ENCODE peak calls at places on chromosomes 4 and X, in four cellular contexts. One of them, this sample, is unnamed.

GRCh38 chr4:137998666-137999429 is 243.3 kb downstream of the SLC7A11 start:
- DNase-seq in A549: no peak
- DNase-seq in spleen: no peak
- DNase-seq in left ventricle myocardium inferior: no peak
- DNase-seq in this sample: no peak

GRCh38 chr4:68404153-68404552 is 43.1 kb upstream of the TMPRSS11E start:
- DNase-seq in left ventricle myocardium inferior: no peak
- DNase-seq in A549: no peak
- DNase-seq in spleen: no peak
- DNase-seq in this sample: no peak

GRCh38 chr4:145731026-145731425 is 51.1 kb downstream of the C4orf51 start:
- DNase-seq in left ventricle myocardium inferior: no peak
- DNase-seq in A549: peak; percentile 85
- DNase-seq in spleen: no peak
- DNase-seq in this sample: no peak

GRCh38 chr4:74523076-74523475 is 78.1 kb downstream of the AREG start:
- DNase-seq in A549: no peak
- DNase-seq in spleen: no peak
- DNase-seq in left ventricle myocardium inferior: no peak
- DNase-seq in this sample: no peak

GRCh38 chrX:81202989-81203388 is 1.1 kb downstream of the SH3BGRL start:
- DNase-seq in left ventricle myocardium inferior: no peak
- DNase-seq in A549: no peak
- DNase-seq in spleen: no peak
- DNase-seq in this sample: no peak

GRCh38 chr4:89298788-89299152 is 8.8 kb downstream of the GPRIN3 start:
- DNase-seq in spleen: no peak
- DNase-seq in left ventricle myocardium inferior: no peak
- DNase-seq in A549: no peak
- DNase-seq in this sample: no peak

GRCh38 chr4:147328756-147329446 is 152.0 kb upstream of the EDNRA start:
- DNase-seq in spleen: no peak
- DNase-seq in left ventricle myocardium inferior: no peak
- DNase-seq in A549: no peak
- DNase-seq in this sample: no peak

GRCh38 chrX:146346102-146346501 is 463.5 kb upstream of the CXorf51B start:
- DNase-seq in A549: no peak
- DNase-seq in spleen: no peak
- DNase-seq in left ventricle myocardium inferior: no peak
- DNase-seq in this sample: no peak

GRCh38 chrX:74492720-74493201 is 71.5 kb downstream of the SLC16A2 start:
- DNase-seq in left ventricle myocardium inferior: no peak
- DNase-seq in spleen: no peak
- DNase-seq in A549: peak; percentile 1
- DNase-seq in this sample: no peak

GRCh38 chr4:20192754-20193521 is 58.8 kb upstream of the SLIT2 start:
- DNase-seq in left ventricle myocardium inferior: no peak
- DNase-seq in A549: no peak
- DNase-seq in spleen: no peak
- DNase-seq in this sample: no peak

GRCh38 chr4:71538528-71538927 is 199.7 kb downstream of the SLC4A4 start:
- DNase-seq in A549: no peak
- DNase-seq in left ventricle myocardium inferior: no peak
- DNase-seq in spleen: no peak
- DNase-seq in this sample: no peak

GRCh38 chrX:22975786-22976185 is 24.0 kb upstream of the DDX53 start:
- DNase-seq in spleen: no peak
- DNase-seq in A549: no peak
- DNase-seq in left ventricle myocardium inferior: no peak
- DNase-seq in this sample: no peak

GRCh38 chr4:133969202-133969873 is 232.3 kb downstream of the PABPC4L start:
- DNase-seq in spleen: no peak
- DNase-seq in A549: peak; percentile 1
- DNase-seq in left ventricle myocardium inferior: no peak
- DNase-seq in this sample: no peak

GRCh38 chr4:13545394-13545808 is 1.1 kb upstream of the NKX3-2 start:
- DNase-seq in left ventricle myocardium inferior: no peak
- DNase-seq in spleen: no peak
- DNase-seq in A549: no peak
- DNase-seq in this sample: no peak
- H3K4me3 ChIP-seq in left ventricle myocardium inferior: peak overlapping the region; percentile 72
- H3K4me3 ChIP-seq in spleen: peak overlapping the region; percentile 57
- H3K4me3 ChIP-seq in A549: peak overlapping the region; percentile 74
- H3K4me3 ChIP-seq in this sample: peak overlapping the region; percentile 59

GRCh38 chrX:2336181-2336580 is 164.6 kb downstream of the DHRSX start:
- DNase-seq in spleen: no peak
- DNase-seq in A549: no peak
- DNase-seq in left ventricle myocardium inferior: no peak
- DNase-seq in this sample: no peak
- H3K9me3 ChIP-seq in spleen: peaks cover 23% of the 10 kb centered on the region
- H3K9me3 ChIP-seq in A549: peaks cover 15% of the 10 kb centered on the region
- H3K9me3 ChIP-seq in left ventricle myocardium inferior: peaks cover 14% of the 10 kb centered on the region
- H3K9me3 ChIP-seq in this sample: no peaks in the 10 kb centered on the region

GRCh38 chrX:19735244-19735643 is 152.2 kb downstream of the SH3KBP1 start:
- DNase-seq in spleen: no peak
- DNase-seq in left ventricle myocardium inferior: no peak
- DNase-seq in A549: no peak
- DNase-seq in this sample: no peak
- H3K4me3 ChIP-seq in spleen: no peak overlapping the region
- H3K4me3 ChIP-seq in left ventricle myocardium inferior: no peak overlapping the region
- H3K4me3 ChIP-seq in A549: no peak overlapping the region
- H3K4me3 ChIP-seq in this sample: no peak overlapping the region

GRCh38 chrX:55487143-55487542 is 2.5 kb downstream of the USP51 start:
- DNase-seq in A549: no peak
- DNase-seq in left ventricle myocardium inferior: no peak
- DNase-seq in spleen: no peak
- DNase-seq in this sample: no peak

GRCh38 chrX:55484948-55485347 is 4.7 kb downstream of the USP51 start:
- DNase-seq in A549: no peak
- DNase-seq in spleen: no peak
- DNase-seq in left ventricle myocardium inferior: no peak
- DNase-seq in this sample: no peak

GRCh38 chrX:55488559-55489314 is 911 bp downstream of the USP51 start:
- DNase-seq in A549: peak; percentile 59
- DNase-seq in left ventricle myocardium inferior: peak; percentile 66
- DNase-seq in spleen: peak; percentile 89
- DNase-seq in this sample: no peak

GRCh38 chrX:55488268-55488558 is 1.4 kb downstream of the USP51 start:
- DNase-seq in A549: no peak
- DNase-seq in spleen: no peak
- DNase-seq in left ventricle myocardium inferior: no peak
- DNase-seq in this sample: no peak

GRCh38 chrX:55486736-55487135 is 2.9 kb downstream of the USP51 start:
- DNase-seq in left ventricle myocardium inferior: no peak
- DNase-seq in spleen: no peak
- DNase-seq in A549: peak; percentile 4
- DNase-seq in this sample: no peak
- H3K9me3 ChIP-seq in left ventricle myocardium inferior: no peaks in the 10 kb centered on the region
- H3K9me3 ChIP-seq in spleen: no peaks in the 10 kb centered on the region
- H3K9me3 ChIP-seq in A549: no peaks in the 10 kb centered on the region
- H3K9me3 ChIP-seq in this sample: no peaks in the 10 kb centered on the region

GRCh38 chr4:10457255-10457801 is at the start of gene ZNF518B:
- DNase-seq in left ventricle myocardium inferior: peak; percentile 60
- DNase-seq in A549: peak; percentile 65
- DNase-seq in spleen: peak; percentile 95
- DNase-seq in this sample: no peak
- H3K4me3 ChIP-seq in left ventricle myocardium inferior: peak within 1 kb of the TSS; percentile 70
- H3K4me3 ChIP-seq in A549: peak within 1 kb of the TSS; percentile 92
- H3K4me3 ChIP-seq in spleen: peak within 1 kb of the TSS; percentile 63
- H3K4me3 ChIP-seq in this sample: peak within 1 kb of the TSS; percentile 76

DNA sequence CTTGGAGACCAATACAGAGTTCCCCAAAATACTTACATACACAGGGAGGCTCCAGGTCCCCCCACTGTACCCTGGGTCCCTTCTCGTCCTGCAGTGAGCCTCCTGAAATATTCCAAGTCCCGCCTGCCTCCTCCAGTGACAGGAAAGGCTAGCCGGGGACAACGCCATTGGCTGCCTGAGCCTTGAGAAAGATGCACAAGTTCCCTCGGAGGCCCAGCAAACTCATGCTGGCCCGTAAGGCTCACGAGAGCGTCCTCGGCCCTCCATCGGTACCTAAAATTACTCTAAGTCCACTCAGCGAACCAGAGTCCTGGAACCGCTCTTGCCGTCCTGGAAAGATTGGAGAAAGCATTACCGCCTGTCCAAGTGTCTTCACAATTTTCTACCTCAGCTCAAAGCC is 228.6 kb downstream of the ADAM29 start:
- DNase-seq in spleen: no peak
- DNase-seq in left ventricle myocardium inferior: no peak
- DNase-seq in A549: no peak
- DNase-seq in this sample: no peak
- H3K9me3 ChIP-seq in spleen: peaks cover 15% of the 10 kb centered on the region
- H3K9me3 ChIP-seq in left ventricle myocardium inferior: peaks cover 22% of the 10 kb centered on the region
- H3K9me3 ChIP-seq in A549: no peaks in the 10 kb centered on the region
- H3K9me3 ChIP-seq in this sample: no peaks in the 10 kb centered on the region

GRCh38 chr4:41935652-41936021 is 408 bp downstream of the TMEM33 start:
- DNase-seq in A549: peak; percentile 16
- DNase-seq in spleen: no peak
- DNase-seq in left ventricle myocardium inferior: no peak
- DNase-seq in this sample: no peak

GRCh38 chr4:41934813-41935651 is at the start of gene TMEM33:
- DNase-seq in A549: peak; percentile 89
- DNase-seq in left ventricle myocardium inferior: peak; percentile 86
- DNase-seq in spleen: peak; percentile 93
- DNase-seq in this sample: peak; percentile 57

GRCh38 chr4:41932988-41933387 is 2.2 kb upstream of the TMEM33 start:
- DNase-seq in left ventricle myocardium inferior: no peak
- DNase-seq in A549: no peak
- DNase-seq in spleen: no peak
- DNase-seq in this sample: no peak

GRCh38 chr4:41930139-41930831 is 4.9 kb upstream of the TMEM33 start:
- DNase-seq in spleen: no peak
- DNase-seq in left ventricle myocardium inferior: no peak
- DNase-seq in A549: no peak
- DNase-seq in this sample: no peak

GRCh38 chr4:41933997-41934812 is 1.0 kb upstream of the TMEM33 start:
- DNase-seq in A549: peak; percentile 86
- DNase-seq in spleen: no peak
- DNase-seq in left ventricle myocardium inferior: no peak
- DNase-seq in this sample: no peak
- H3K4me3 ChIP-seq in A549: peak overlapping the region; percentile 99
- H3K4me3 ChIP-seq in spleen: peak overlapping the region; percentile 98
- H3K4me3 ChIP-seq in left ventricle myocardium inferior: peak overlapping the region; percentile 99
- H3K4me3 ChIP-seq in this sample: peak overlapping the region; percentile 88

GRCh38 chrX:156002517-156002916 is 5.0 kb downstream of the IL9R start:
- DNase-seq in spleen: no peak
- DNase-seq in left ventricle myocardium inferior: no peak
- DNase-seq in A549: no peak
- DNase-seq in this sample: no peak
- H3K9me3 ChIP-seq in spleen: no peaks in the 10 kb centered on the region
- H3K9me3 ChIP-seq in left ventricle myocardium inferior: no peaks in the 10 kb centered on the region
- H3K9me3 ChIP-seq in A549: no peaks in the 10 kb centered on the region
- H3K9me3 ChIP-seq in this sample: no peaks in the 10 kb centered on the region

GRCh38 chr4:105896461-105896939 is 1.2 kb downstream of the NPNT start:
- DNase-seq in spleen: no peak
- DNase-seq in left ventricle myocardium inferior: no peak
- DNase-seq in A549: no peak
- DNase-seq in this sample: no peak
- H3K4me3 ChIP-seq in spleen: peak overlapping the region; percentile 41
- H3K4me3 ChIP-seq in left ventricle myocardium inferior: peak overlapping the region; percentile 71
- H3K4me3 ChIP-seq in A549: no peak overlapping the region
- H3K4me3 ChIP-seq in this sample: peak overlapping the region; percentile 83

DNA sequence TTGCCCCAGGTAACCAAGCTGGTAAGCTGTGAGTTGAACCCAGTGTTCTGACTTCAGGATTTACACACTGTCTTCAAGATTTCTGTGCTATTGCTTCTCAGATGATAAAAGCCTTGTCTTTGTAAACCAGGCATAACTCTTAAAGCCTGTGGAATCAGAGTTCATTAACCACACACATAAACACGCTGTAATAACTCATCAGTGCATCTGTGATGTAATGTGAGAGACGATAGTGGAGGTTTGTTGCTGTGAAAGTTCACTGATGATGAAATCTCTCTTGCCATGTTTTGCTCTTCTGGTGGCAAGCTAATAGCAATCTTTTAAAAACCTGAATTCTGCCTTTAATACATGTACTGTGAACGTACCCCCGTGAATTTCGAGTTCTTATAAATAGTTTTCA is 41.5 kb downstream of the CLCN4 start:
- DNase-seq in A549: no peak
- DNase-seq in spleen: no peak
- DNase-seq in left ventricle myocardium inferior: no peak
- DNase-seq in this sample: no peak
- H3K9me3 ChIP-seq in A549: no peaks in the 10 kb centered on the region
- H3K9me3 ChIP-seq in spleen: no peaks in the 10 kb centered on the region
- H3K9me3 ChIP-seq in left ventricle myocardium inferior: no peaks in the 10 kb centered on the region
- H3K9me3 ChIP-seq in this sample: no peaks in the 10 kb centered on the region

This sample was measured in ascending aorta.